ENCODE peak calls at places on chromosomes 1 and 21, in six cellular contexts. One of them, this sample, is unnamed.

GRCh38 chr1:41500378-41500777 is 15.9 kb upstream of the EDN2 start:
- DNase-seq in endodermal cell: peak; percentile 53
- DNase-seq in left ventricle myocardium inferior: no peak
- DNase-seq in pancreas: peak; percentile 95
- DNase-seq in WERI-Rb-1: no peak
- DNase-seq in aorta: peak; percentile 80
- DNase-seq in this sample: no peak

GRCh38 chr1:36557041-36558000 is 74.6 kb upstream of the CSF3R start:
- DNase-seq in pancreas: no peak
- DNase-seq in WERI-Rb-1: peak; percentile 94
- DNase-seq in aorta: no peak
- DNase-seq in left ventricle myocardium inferior: no peak
- DNase-seq in endodermal cell: peak; percentile 28
- DNase-seq in this sample: no peak

GRCh38 chr1:175933801-175934200 is 190.4 kb upstream of the TNR start:
- DNase-seq in aorta: no peak
- DNase-seq in WERI-Rb-1: no peak
- DNase-seq in endodermal cell: peak; percentile 78
- DNase-seq in left ventricle myocardium inferior: no peak
- DNase-seq in pancreas: no peak
- DNase-seq in this sample: peak; percentile 24

GRCh38 chr1:155499263-155499662 is 63.3 kb downstream of the ASH1L start:
- DNase-seq in WERI-Rb-1: no peak
- DNase-seq in endodermal cell: no peak
- DNase-seq in left ventricle myocardium inferior: no peak
- DNase-seq in pancreas: no peak
- DNase-seq in aorta: no peak
- DNase-seq in this sample: no peak

GRCh38 chr1:17687125-17687524 is 68.0 kb upstream of the ACTL8 start:
- DNase-seq in left ventricle myocardium inferior: no peak
- DNase-seq in endodermal cell: no peak
- DNase-seq in aorta: no peak
- DNase-seq in pancreas: no peak
- DNase-seq in WERI-Rb-1: no peak
- DNase-seq in this sample: no peak

GRCh38 chr1:11044849-11045427 is 2.1 kb downstream of the MASP2 start:
- DNase-seq in aorta: no peak
- DNase-seq in WERI-Rb-1: no peak
- DNase-seq in left ventricle myocardium inferior: no peak
- DNase-seq in pancreas: no peak
- DNase-seq in endodermal cell: no peak
- DNase-seq in this sample: no peak

GRCh38 chr1:100736324-100736723 is 16.8 kb downstream of the VCAM1 start:
- DNase-seq in aorta: no peak
- DNase-seq in WERI-Rb-1: no peak
- DNase-seq in pancreas: no peak
- DNase-seq in left ventricle myocardium inferior: no peak
- DNase-seq in endodermal cell: no peak
- DNase-seq in this sample: no peak

GRCh38 chr1:25031601-25031965 is 101.5 kb upstream of the RUNX3 start:
- DNase-seq in endodermal cell: no peak
- DNase-seq in aorta: no peak
- DNase-seq in left ventricle myocardium inferior: no peak
- DNase-seq in WERI-Rb-1: no peak
- DNase-seq in pancreas: no peak
- DNase-seq in this sample: no peak

GRCh38 chr1:100816049-100816448 is 78.6 kb downstream of the EXTL2 start:
- DNase-seq in WERI-Rb-1: no peak
- DNase-seq in aorta: no peak
- DNase-seq in left ventricle myocardium inferior: no peak
- DNase-seq in endodermal cell: no peak
- DNase-seq in pancreas: no peak
- DNase-seq in this sample: no peak

GRCh38 chr1:84247425-84248220 is 53.9 kb upstream of the SAMD13 start:
- DNase-seq in WERI-Rb-1: no peak
- DNase-seq in left ventricle myocardium inferior: no peak
- DNase-seq in aorta: no peak
- DNase-seq in pancreas: no peak
- DNase-seq in endodermal cell: no peak
- DNase-seq in this sample: no peak

GRCh38 chr21:42286416-42286815 is 28.8 kb downstream of the TFF3 start:
- DNase-seq in left ventricle myocardium inferior: no peak
- DNase-seq in pancreas: no peak
- DNase-seq in aorta: no peak
- DNase-seq in WERI-Rb-1: no peak
- DNase-seq in endodermal cell: no peak
- DNase-seq in this sample: no peak
- H3K4me3 ChIP-seq in left ventricle myocardium inferior: no peak overlapping the region
- H3K4me3 ChIP-seq in pancreas: no peak overlapping the region
- H3K4me3 ChIP-seq in aorta: no peak overlapping the region
- H3K4me3 ChIP-seq in WERI-Rb-1: no peak overlapping the region
- H3K4me3 ChIP-seq in endodermal cell: no peak overlapping the region
- H3K4me3 ChIP-seq in this sample: no peak overlapping the region

GRCh38 chr21:32200029-32200428 is 78.8 kb downstream of the MIS18A start:
- DNase-seq in endodermal cell: no peak
- DNase-seq in pancreas: no peak
- DNase-seq in WERI-Rb-1: no peak
- DNase-seq in aorta: no peak
- DNase-seq in left ventricle myocardium inferior: no peak
- DNase-seq in this sample: no peak
- H3K27me3 ChIP-seq in endodermal cell: no peaks in the 10 kb centered on the region
- H3K27me3 ChIP-seq in pancreas: no peaks in the 10 kb centered on the region
- H3K27me3 ChIP-seq in WERI-Rb-1: no peaks in the 10 kb centered on the region
- H3K27me3 ChIP-seq in aorta: no peaks in the 10 kb centered on the region
- H3K27me3 ChIP-seq in left ventricle myocardium inferior: no peaks in the 10 kb centered on the region
- H3K27me3 ChIP-seq in this sample: no peaks in the 10 kb centered on the region

GRCh38 chr1:16153110-16153998 is 2.5 kb downstream of the EPHA2 start:
- DNase-seq in left ventricle myocardium inferior: no peak
- DNase-seq in pancreas: no peak
- DNase-seq in aorta: no peak
- DNase-seq in endodermal cell: no peak
- DNase-seq in WERI-Rb-1: peak; percentile 60
- DNase-seq in this sample: peak; percentile 58

GRCh38 chr1:16152521-16153087 is 3.3 kb downstream of the EPHA2 start:
- DNase-seq in left ventricle myocardium inferior: peak; percentile 60
- DNase-seq in pancreas: no peak
- DNase-seq in aorta: no peak
- DNase-seq in endodermal cell: peak; percentile 72
- DNase-seq in WERI-Rb-1: peak; percentile 87
- DNase-seq in this sample: no peak

GRCh38 chr1:16155537-16156410 is at the start of gene EPHA2:
- DNase-seq in pancreas: peak; percentile 94
- DNase-seq in aorta: peak; percentile 94
- DNase-seq in WERI-Rb-1: peak; percentile 66
- DNase-seq in left ventricle myocardium inferior: peak; percentile 91
- DNase-seq in endodermal cell: peak; percentile 98
- DNase-seq in this sample: peak; percentile 97

GRCh38 chr1:16151985-16152384 is 3.9 kb downstream of the EPHA2 start:
- DNase-seq in aorta: no peak
- DNase-seq in left ventricle myocardium inferior: no peak
- DNase-seq in pancreas: no peak
- DNase-seq in endodermal cell: no peak
- DNase-seq in WERI-Rb-1: no peak
- DNase-seq in this sample: no peak

DNA sequence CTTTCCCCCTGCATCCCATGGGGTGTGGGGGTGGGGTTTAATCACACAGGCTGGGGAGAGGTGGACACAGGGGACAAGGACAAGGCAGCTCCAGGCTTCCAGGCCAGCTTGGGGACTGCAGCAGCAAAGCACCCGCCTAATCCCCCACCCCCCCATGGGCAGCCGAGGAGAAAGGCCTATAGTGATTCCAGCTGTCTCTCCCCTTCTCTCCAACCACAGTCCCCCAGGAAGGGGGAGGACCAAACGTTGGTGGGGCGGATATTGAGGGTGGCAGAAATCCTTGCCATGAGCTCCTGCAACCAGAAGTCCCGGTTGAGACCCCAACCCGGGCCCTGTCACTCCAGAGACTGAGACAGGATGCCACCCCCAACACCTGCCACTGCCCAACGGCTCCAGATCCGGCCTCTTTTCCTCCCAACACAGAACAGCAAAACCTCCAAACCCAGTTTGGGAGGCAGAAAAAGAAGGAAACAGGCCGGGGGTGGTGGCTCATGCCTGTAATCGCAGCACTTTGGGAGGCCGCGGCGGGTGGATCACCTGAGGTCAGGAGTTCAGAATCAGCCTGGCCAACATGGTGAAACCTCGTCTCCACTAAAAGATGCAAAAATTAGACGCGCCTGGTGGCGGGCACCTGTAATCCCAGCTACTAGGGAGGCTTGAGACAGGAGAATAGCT is 1.7 kb downstream of the EPHA2 start:
- DNase-seq in endodermal cell: peak; percentile 58
- DNase-seq in aorta: no peak
- DNase-seq in left ventricle myocardium inferior: no peak
- DNase-seq in WERI-Rb-1: peak; percentile 89
- DNase-seq in pancreas: no peak
- DNase-seq in this sample: peak; percentile 51
- H3K4me3 ChIP-seq in endodermal cell: peak overlapping the region; percentile 85
- H3K4me3 ChIP-seq in aorta: no peak overlapping the region
- H3K4me3 ChIP-seq in left ventricle myocardium inferior: peak overlapping the region; percentile 88
- H3K4me3 ChIP-seq in WERI-Rb-1: no peak overlapping the region
- H3K4me3 ChIP-seq in pancreas: peak overlapping the region; percentile 93
- H3K4me3 ChIP-seq in this sample: peak overlapping the region; percentile 73

DNA sequence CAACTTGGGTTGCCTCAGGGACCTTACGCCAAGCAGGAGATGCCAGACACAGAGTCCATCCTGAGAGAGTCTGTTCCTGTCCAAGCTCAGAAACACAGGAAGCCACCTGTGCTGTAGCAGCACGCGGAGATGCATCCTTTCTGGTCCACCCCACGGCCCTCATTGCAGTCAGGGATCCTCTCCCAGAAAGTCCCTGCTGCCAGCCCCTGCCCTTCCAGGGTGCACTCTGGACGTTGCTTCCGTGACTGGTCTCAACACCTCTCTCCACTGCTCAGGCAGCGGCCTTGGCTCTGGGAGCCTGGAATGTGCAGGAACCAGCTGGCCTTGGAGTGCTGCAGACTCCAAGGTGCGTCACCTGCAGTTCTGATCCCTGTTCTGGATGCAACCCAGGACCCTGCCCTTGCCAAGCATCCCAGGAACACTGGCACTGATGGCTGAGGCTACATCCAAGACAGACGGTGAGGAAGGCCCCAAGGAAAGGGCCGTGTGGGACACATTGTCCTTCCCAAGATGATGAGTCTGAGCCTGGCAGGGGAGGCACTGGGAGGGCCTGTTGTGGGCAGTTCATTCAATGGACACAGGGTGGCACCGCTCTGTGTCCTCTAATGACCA is 21.7 kb upstream of the COL6A1 start:
- DNase-seq in aorta: no peak
- DNase-seq in pancreas: no peak
- DNase-seq in WERI-Rb-1: no peak
- DNase-seq in left ventricle myocardium inferior: no peak
- DNase-seq in endodermal cell: no peak
- DNase-seq in this sample: no peak
- H3K27me3 ChIP-seq in aorta: no peaks in the 10 kb centered on the region
- H3K27me3 ChIP-seq in pancreas: no peaks in the 10 kb centered on the region
- H3K27me3 ChIP-seq in WERI-Rb-1: no peaks in the 10 kb centered on the region
- H3K27me3 ChIP-seq in left ventricle myocardium inferior: no peaks in the 10 kb centered on the region
- H3K27me3 ChIP-seq in endodermal cell: no peaks in the 10 kb centered on the region
- H3K27me3 ChIP-seq in this sample: peaks cover 3% of the 10 kb centered on the region

DNA sequence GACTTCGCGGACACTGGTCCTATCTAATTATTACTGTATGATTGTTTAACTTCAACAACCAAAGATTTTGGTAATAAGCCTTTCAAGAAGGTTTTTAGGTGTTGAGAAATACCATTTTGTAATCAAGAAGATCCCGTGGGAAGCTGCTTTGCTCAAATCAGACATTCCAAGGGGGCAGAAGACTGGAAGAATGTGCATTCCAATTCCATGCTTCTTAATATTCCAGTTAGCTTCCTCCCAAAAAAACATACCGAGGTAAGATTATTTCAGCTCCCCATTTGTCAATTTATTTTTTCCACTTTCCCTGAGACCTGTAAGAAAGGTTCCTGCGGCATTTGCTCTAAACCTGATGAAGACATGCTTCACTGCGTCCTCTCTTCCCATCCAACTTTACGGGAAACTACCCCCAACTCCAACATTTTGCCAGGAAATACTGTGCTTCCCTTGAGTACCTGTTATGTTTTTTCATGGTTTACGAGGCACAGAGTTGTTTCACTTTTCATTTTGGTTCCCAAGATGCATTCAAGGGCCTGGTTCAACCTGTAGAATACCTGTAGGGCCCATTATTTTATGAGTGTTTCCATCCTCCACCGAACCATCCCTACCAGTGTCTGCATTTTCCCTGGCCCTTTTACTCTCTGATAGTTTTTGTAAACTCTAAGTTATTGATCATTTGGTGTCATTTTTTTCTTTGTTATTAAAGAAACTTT is 4.0 kb downstream of the CNN3 start:
- DNase-seq in WERI-Rb-1: no peak
- DNase-seq in left ventricle myocardium inferior: no peak
- DNase-seq in endodermal cell: no peak
- DNase-seq in pancreas: no peak
- DNase-seq in aorta: no peak
- DNase-seq in this sample: no peak
- H3K4me3 ChIP-seq in WERI-Rb-1: no peak overlapping the region
- H3K4me3 ChIP-seq in left ventricle myocardium inferior: peak overlapping the region; percentile 80
- H3K4me3 ChIP-seq in endodermal cell: peak overlapping the region; percentile 99
- H3K4me3 ChIP-seq in pancreas: peak overlapping the region; percentile 22
- H3K4me3 ChIP-seq in aorta: peak overlapping the region; percentile 39
- H3K4me3 ChIP-seq in this sample: no peak overlapping the region

This sample was measured in HAP-1.